ENCODE peak calls at places on chromosomes 13 and 19, in six cellular contexts. Z is tibial nerve, V is cardiac muscle cell, G is mucosa of descending colon, T is T-helper 1 cell, M is NCI-H2029. K is an unnamed sample.

GRCh38 chr19:39645800-39646411 is 9.8 kb upstream of the LGALS16 start:
- DNase-seq in Z (no peak), V (peak), G (no peak), T (no peak), M (no peak), K (no peak)

GRCh38 chr13:40329682-40330485 is 336.6 kb downstream of the FOXO1 start:
- DNase-seq in Z (no peak), V (no peak), G (no peak), T (no peak), M (no peak), K (no peak)

GRCh38 chr13:66076417-66076816 is 1153.7 kb downstream of the PCDH9 start:
- DNase-seq in Z (no peak), V (no peak), G (no peak), T (no peak), M (no peak), K (no peak)

GRCh38 chr19:19269952-19270694 is 3.0 kb downstream of the TM6SF2 start:
- DNase-seq in Z (no peak), V (no peak), G (no peak), T (no peak), M (no peak), K (no peak)

GRCh38 chr19:13043285-13043684 is 48.0 kb downstream of the NFIX start:
- DNase-seq in Z (no peak), V (no peak), G (no peak), T (no peak), M (peak), K (no peak)

GRCh38 chr19:34317311-34317927 is 47.6 kb upstream of the GPI start:
- DNase-seq in Z (no peak), V (no peak), G (no peak), T (no peak), M (peak), K (no peak)

GRCh38 chr19:11767633-11768133 is 883 bp downstream of the ZNF441 start:
- DNase-seq in Z (no peak), V (peak), G (peak), T (peak), M (no peak), K (peak)

GRCh38 chr13:36680918-36681317 is 7.1 kb downstream of the SERTM1 start:
- DNase-seq in Z (no peak), V (no peak), G (no peak), T (no peak), M (no peak), K (no peak)

GRCh38 chr19:46753420-46754155 is 7.3 kb upstream of the STRN4 start:
- DNase-seq in Z (no peak), V (peak), G (peak), T (peak), M (peak), K (peak)

GRCh38 chr13:40187324-40187795 is 479.1 kb downstream of the FOXO1 start:
- DNase-seq in Z (no peak), V (no peak), G (peak), T (peak), M (no peak), K (peak)

GRCh38 chr19:46017874-46018675 is 4.8 kb downstream of the PGLYRP1 start:
- DNase-seq in Z (no peak), V (no peak), G (no peak), T (no peak), M (no peak), K (no peak)

GRCh38 chr13:112837371-112838037 is 131.5 kb upstream of the MCF2L start:
- DNase-seq in Z (no peak), V (no peak), G (no peak), T (no peak), M (no peak), K (no peak)

GRCh38 chr13:95354680-95355487 is 53.6 kb upstream of the ABCC4 start:
- DNase-seq in Z (no peak), V (no peak), G (no peak), T (no peak), M (no peak), K (peak)

GRCh38 chr19:18021121-18021755 is 13.3 kb downstream of the ARRDC2 start:
- DNase-seq in Z (peak), V (no peak), G (peak), T (peak), M (peak), K (peak)

GRCh38 chr19:30222428-30222873 is 149.7 kb upstream of the ZNF536 start:
- DNase-seq in Z (no peak), V (peak), G (no peak), T (no peak), M (no peak), K (no peak)

K was measured in spleen.